ENCODE peak calls at places on chromosomes 5 and 9, in four cellular contexts. A is IMR-90, V is trophoblast cell, Z is mesenchymal stem cell. G is an unnamed sample.

GRCh38 chr9:121399883-121400607 is 30.0 kb upstream of the STOM start:
- DNase-seq in A (peak), V (peak), Z (peak), G (peak)

GRCh38 chr5:39555788-39556187 is 131.0 kb upstream of the DAB2 start:
- DNase-seq in A (no peak), V (no peak), Z (no peak), G (no peak)

GRCh38 chr5:65663804-65664521 is 39.1 kb downstream of the SHLD3 start:
- DNase-seq in A (peak), V (peak), Z (peak), G (peak)

GRCh38 chr9:70258692-70259511 is at the start of gene SMC5:
- DNase-seq in A (peak), V (peak), Z (peak), G (peak)

GRCh38 chr5:168172718-168173045 is 118.8 kb upstream of the WWC1 start:
- DNase-seq in A (no peak), V (no peak), Z (no peak), G (no peak)

GRCh38 chr5:62310426-62311105 is 4.6 kb downstream of the KIF2A start:
- DNase-seq in A (no peak), V (peak), Z (no peak), G (peak)

GRCh38 chr5:69505306-69505705 is 12.7 kb downstream of the OCLN start:
- DNase-seq in A (no peak), V (no peak), Z (no peak), G (no peak)

GRCh38 chr9:36995927-36996471 is 38.1 kb downstream of the PAX5 start:
- DNase-seq in A (peak), V (peak), Z (peak), G (peak)

GRCh38 chr9:27572918-27573698 is at the start of gene C9orf72:
- DNase-seq in A (peak), V (peak), Z (peak), G (peak)

GRCh38 chr5:91499943-91500531 is 116.9 kb upstream of the ARRDC3 start:
- DNase-seq in A (peak), V (no peak), Z (peak), G (peak)

GRCh38 chr5:140295414-140295813 is 7.5 kb downstream of the PFDN1 start:
- DNase-seq in A (peak), V (peak), Z (peak), G (peak)

GRCh38 chr9:96071245-96072124 is 196.0 kb downstream of the ERCC6L2 start:
- DNase-seq in A (peak), V (no peak), Z (peak), G (peak)

GRCh38 chr5:74957906-74958305 is 91.7 kb upstream of the FAM169A start:
- DNase-seq in A (no peak), V (no peak), Z (no peak), G (peak)
- H3K4me3 ChIP-seq in A (no peak), V (no peak), Z (no peak), G (no peak)

DNA sequence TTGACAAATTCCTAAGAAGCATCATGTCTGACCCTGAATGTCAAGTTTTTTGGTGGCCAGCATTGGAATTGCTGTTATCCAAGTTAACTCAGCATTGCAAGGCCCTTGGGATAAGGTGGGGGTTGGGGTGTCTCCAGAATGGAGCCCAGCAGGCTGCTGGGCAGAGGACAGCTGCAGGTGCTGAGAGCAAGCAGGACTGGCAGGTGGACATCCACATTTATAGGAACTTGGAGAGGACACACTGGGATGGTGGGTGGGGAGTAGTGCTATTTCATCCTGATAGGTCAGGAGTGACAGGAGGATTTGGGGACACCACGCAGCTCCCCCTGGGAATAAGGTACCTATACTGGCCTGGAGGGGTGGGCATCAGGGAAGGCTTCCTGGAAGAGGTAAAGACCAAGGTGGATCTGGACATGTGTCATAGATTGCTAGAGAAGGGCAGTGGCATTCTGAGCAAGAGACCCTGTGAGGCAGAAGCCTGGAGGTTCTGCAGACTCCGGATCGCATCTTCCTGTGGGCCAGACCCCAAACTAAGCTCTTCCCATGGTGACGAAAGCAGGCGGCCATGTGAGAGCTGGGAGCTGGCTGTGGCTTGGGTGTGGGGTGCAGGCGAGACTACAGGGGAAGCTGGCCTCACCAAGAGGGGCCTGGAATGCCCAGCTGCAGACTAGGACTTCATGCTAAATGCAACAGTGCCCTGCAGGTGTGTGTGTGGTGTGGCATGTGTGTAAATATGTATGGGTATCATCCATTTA is 148.1 kb downstream of the RGS3 start:
- DNase-seq in A (no peak), V (no peak), Z (no peak), G (no peak)
- H2AK5ac ChIP-seq in A (peak), V (peak), Z (no peak), G (no peak)

GRCh38 chr5:172766287-172767104 is 4.5 kb downstream of the DUSP1 start:
- DNase-seq in A (peak), V (peak), Z (peak), G (peak)
- H3K4me3 ChIP-seq in A (peak), V (no peak), Z (no peak), G (no peak)

GRCh38 chr5:134005415-134006118 is 792 bp upstream of the VDAC1 start:
- DNase-seq in A (no peak), V (no peak), Z (no peak), G (peak)

GRCh38 chr5:134003957-134004625 is 684 bp downstream of the VDAC1 start:
- DNase-seq in A (peak), V (peak), Z (peak), G (peak)

GRCh38 chr5:134003064-134003956 is 1.5 kb downstream of the VDAC1 start:
- DNase-seq in A (no peak), V (no peak), Z (no peak), G (no peak)

GRCh38 chr5:134006119-134006514 is 1.3 kb upstream of the VDAC1 start:
- DNase-seq in A (no peak), V (no peak), Z (no peak), G (peak)

DNA sequence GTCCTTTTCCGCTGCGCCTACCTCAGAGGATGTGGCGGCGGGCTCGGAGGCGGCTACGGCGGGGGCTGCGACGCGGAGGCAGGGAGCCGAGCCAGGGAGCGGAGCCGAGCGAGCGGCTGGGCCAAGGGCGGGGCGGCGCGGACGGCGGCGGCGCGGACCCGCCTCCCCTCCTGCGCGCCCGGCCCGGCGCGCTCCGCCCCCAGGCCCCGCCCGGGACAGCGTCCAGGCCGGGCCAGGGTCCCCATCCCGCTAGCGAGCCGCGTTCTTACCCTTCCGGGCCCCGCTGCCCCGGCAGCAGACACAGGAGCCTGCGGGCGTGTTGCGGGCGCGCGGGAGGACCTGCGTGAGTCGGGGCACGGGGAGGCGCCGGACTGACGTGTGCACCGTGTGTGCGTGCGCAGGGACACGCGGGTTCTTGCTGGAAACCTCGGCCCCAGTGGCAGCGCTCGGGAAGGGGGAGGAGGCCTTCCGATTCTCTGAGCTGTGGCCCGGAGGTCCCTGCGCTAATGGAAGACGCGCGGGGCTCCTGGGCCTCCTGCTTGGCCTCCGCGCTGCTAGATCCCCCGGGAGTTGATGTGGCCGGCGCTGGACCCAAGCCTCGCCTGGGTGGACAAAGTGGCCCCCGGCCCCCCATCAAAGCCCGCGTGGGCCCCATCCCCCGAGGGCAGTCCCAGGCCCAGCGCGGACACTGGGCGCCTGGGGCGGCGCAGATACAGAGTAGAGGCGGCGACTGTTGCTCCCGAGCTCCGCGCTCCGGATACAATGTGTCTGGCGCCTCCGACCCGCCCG is at the start of gene VDAC1:
- DNase-seq in A (peak), V (peak), Z (peak), G (peak)
- H2AK5ac ChIP-seq in A (peak), V (peak), Z (no peak), G (no peak)

GRCh38 chr9:89178162-89179120 is at the start of gene SHC3:
- DNase-seq in A (peak), V (no peak), Z (peak), G (peak)

GRCh38 chr9:89179535-89179919 is 909 bp upstream of the SHC3 start:
- DNase-seq in A (peak), V (no peak), Z (peak), G (peak)

GRCh38 chr9:89175739-89176360 is 2.8 kb downstream of the SHC3 start:
- DNase-seq in A (no peak), V (no peak), Z (no peak), G (no peak)

GRCh38 chr9:89177401-89178161 is 1.0 kb downstream of the SHC3 start:
- DNase-seq in A (no peak), V (no peak), Z (peak), G (peak)

GRCh38 chr9:89177021-89177400 is 1.6 kb downstream of the SHC3 start:
- DNase-seq in A (peak), V (no peak), Z (peak), G (peak)
- H3K4me3 ChIP-seq in A (peak), V (no peak), Z (no peak), G (no peak)

GRCh38 chr9:123432331-123433236 is 76.6 kb downstream of the CRB2 start:
- DNase-seq in A (no peak), V (no peak), Z (no peak), G (no peak)
- H2AK5ac ChIP-seq in A (no peak), V (no peak), Z (no peak), G (no peak)

GRCh38 chr5:20972419-20972925 is 984.5 kb upstream of the CDH18 start:
- DNase-seq in A (peak), V (no peak), Z (peak), G (peak)
- H3K4me3 ChIP-seq in A (no peak), V (no peak), Z (peak), G (no peak)

GRCh38 chr5:76810236-76810635 is 8.6 kb upstream of the F2RL1 start:
- DNase-seq in A (no peak), V (no peak), Z (no peak), G (no peak)

GRCh38 chr5:76809141-76809540 is 9.7 kb upstream of the F2RL1 start:
- DNase-seq in A (no peak), V (no peak), Z (no peak), G (peak)

GRCh38 chr5:76811214-76811613 is 7.6 kb upstream of the F2RL1 start:
- DNase-seq in A (peak), V (peak), Z (peak), G (no peak)

GRCh38 chr5:76807296-76807695 is 11.5 kb upstream of the F2RL1 start:
- DNase-seq in A (peak), V (peak), Z (peak), G (peak)

DNA sequence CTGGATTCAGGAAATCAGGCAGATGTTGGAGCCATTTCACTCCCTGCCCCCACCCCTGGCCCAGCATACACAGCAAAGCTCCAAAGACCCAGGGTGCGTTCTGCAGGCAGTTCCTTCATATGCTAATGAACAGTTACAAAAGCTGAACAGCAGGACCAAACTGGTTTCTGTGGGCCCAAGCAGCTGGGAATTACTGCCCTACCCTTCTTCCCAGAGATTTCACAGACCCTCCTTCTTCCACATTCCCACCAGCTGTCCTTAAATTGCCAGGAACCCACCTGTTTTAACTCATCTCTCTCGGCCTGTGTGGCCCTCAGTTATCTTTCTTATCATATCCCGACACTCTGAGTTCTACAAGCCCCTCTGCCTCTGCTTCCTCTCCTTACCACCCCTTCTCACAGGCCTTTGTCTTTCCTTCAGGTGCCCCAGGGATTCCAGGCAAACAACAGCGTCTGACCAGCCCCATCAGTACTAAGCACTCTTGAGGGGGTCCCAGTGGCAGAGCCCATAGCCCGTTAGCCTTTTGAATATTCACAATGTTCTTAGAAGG is 10.6 kb upstream of the F2RL1 start:
- DNase-seq in A (no peak), V (no peak), Z (peak), G (peak)
- H2AK5ac ChIP-seq in A (peak), V (no peak), Z (peak), G (no peak)

GRCh38 chr9:35675204-35675603 is 1.5 kb downstream of the CA9 start:
- DNase-seq in A (no peak), V (no peak), Z (no peak), G (peak)

GRCh38 chr9:35675732-35676392 is 2.1 kb downstream of the CA9 start:
- DNase-seq in A (no peak), V (no peak), Z (no peak), G (peak)

GRCh38 chr9:35669331-35670145 is 4.2 kb upstream of the CA9 start:
- DNase-seq in A (peak), V (no peak), Z (peak), G (no peak)

GRCh38 chr9:35673998-35674361 is 252 bp downstream of the CA9 start:
- DNase-seq in A (no peak), V (no peak), Z (no peak), G (no peak)

GRCh38 chr9:35673132-35673997 is at the start of gene CA9:
- DNase-seq in A (no peak), V (no peak), Z (no peak), G (no peak)
- H3K4me3 ChIP-seq in A (peak), V (no peak), Z (no peak), G (no peak)

GRCh38 chr9:136011703-136012496 is 50.7 kb upstream of the UBAC1 start:
- DNase-seq in A (peak), V (no peak), Z (peak), G (no peak)
- H2AK5ac ChIP-seq in A (peak), V (no peak), Z (peak), G (no peak)